ENCODE peak calls at places on chromosome 11, in six cellular contexts. One of them, this sample, is unnamed.

GRCh38 chr11:67032830-67033555 is 10.1 kb downstream of the SYT12 start:
- DNase-seq in activated CD4-positive, alpha-beta T cell treated with anti-CD3 and anti-CD28 coated beads, Interleukin-2, amount 50 U/mL, for 24 hours: no peak
- DNase-seq in GOT3: peak
- DNase-seq in stomach: no peak
- DNase-seq in activated T-helper 1 cell treated with anti-CD3 and anti-CD28 coated beads, Interleukin-12 subunit alpha, Interleukin-12 subunit beta, Interleukin-2, Interleukin-4 antibody, amounts not matched to agents 30 ng/mL and 10 ng/mL and 1 ng/mL, durations not matched to agents 14 hours and 24 hours and 36 hours: no peak
- DNase-seq in HFF-Myc: no peak
- DNase-seq in this sample: no peak

GRCh38 chr11:108793138-108793537 is 128.3 kb downstream of the DDX10 start:
- DNase-seq in activated CD4-positive, alpha-beta T cell treated with anti-CD3 and anti-CD28 coated beads, Interleukin-2, amount 50 U/mL, for 24 hours: no peak
- DNase-seq in GOT3: no peak
- DNase-seq in stomach: no peak
- DNase-seq in activated T-helper 1 cell treated with anti-CD3 and anti-CD28 coated beads, Interleukin-12 subunit alpha, Interleukin-12 subunit beta, Interleukin-2, Interleukin-4 antibody, amounts not matched to agents 30 ng/mL and 10 ng/mL and 1 ng/mL, durations not matched to agents 14 hours and 24 hours and 36 hours: no peak
- DNase-seq in HFF-Myc: no peak
- DNase-seq in this sample: no peak

GRCh38 chr11:112968988-112969714 is 7.9 kb downstream of the NCAM1 start:
- DNase-seq in activated CD4-positive, alpha-beta T cell treated with anti-CD3 and anti-CD28 coated beads, Interleukin-2, amount 50 U/mL, for 24 hours: no peak
- DNase-seq in GOT3: no peak
- DNase-seq in stomach: no peak
- DNase-seq in activated T-helper 1 cell treated with anti-CD3 and anti-CD28 coated beads, Interleukin-12 subunit alpha, Interleukin-12 subunit beta, Interleukin-2, Interleukin-4 antibody, amounts not matched to agents 30 ng/mL and 10 ng/mL and 1 ng/mL, durations not matched to agents 14 hours and 24 hours and 36 hours: no peak
- DNase-seq in HFF-Myc: no peak
- DNase-seq in this sample: no peak

GRCh38 chr11:64219354-64219684 is 6.7 kb downstream of the TRPT1 start:
- DNase-seq in activated CD4-positive, alpha-beta T cell treated with anti-CD3 and anti-CD28 coated beads, Interleukin-2, amount 50 U/mL, for 24 hours: no peak
- DNase-seq in GOT3: no peak
- DNase-seq in stomach: no peak
- DNase-seq in activated T-helper 1 cell treated with anti-CD3 and anti-CD28 coated beads, Interleukin-12 subunit alpha, Interleukin-12 subunit beta, Interleukin-2, Interleukin-4 antibody, amounts not matched to agents 30 ng/mL and 10 ng/mL and 1 ng/mL, durations not matched to agents 14 hours and 24 hours and 36 hours: no peak
- DNase-seq in HFF-Myc: no peak
- DNase-seq in this sample: no peak

GRCh38 chr11:89498845-89499448 is 7.8 kb upstream of the NOX4 start:
- DNase-seq in activated CD4-positive, alpha-beta T cell treated with anti-CD3 and anti-CD28 coated beads, Interleukin-2, amount 50 U/mL, for 24 hours: no peak
- DNase-seq in GOT3: no peak
- DNase-seq in stomach: no peak
- DNase-seq in activated T-helper 1 cell treated with anti-CD3 and anti-CD28 coated beads, Interleukin-12 subunit alpha, Interleukin-12 subunit beta, Interleukin-2, Interleukin-4 antibody, amounts not matched to agents 30 ng/mL and 10 ng/mL and 1 ng/mL, durations not matched to agents 14 hours and 24 hours and 36 hours: no peak
- DNase-seq in HFF-Myc: no peak
- DNase-seq in this sample: no peak

GRCh38 chr11:131430466-131431176 is 60.2 kb downstream of the NTM start:
- DNase-seq in activated CD4-positive, alpha-beta T cell treated with anti-CD3 and anti-CD28 coated beads, Interleukin-2, amount 50 U/mL, for 24 hours: no peak
- DNase-seq in GOT3: no peak
- DNase-seq in stomach: no peak
- DNase-seq in activated T-helper 1 cell treated with anti-CD3 and anti-CD28 coated beads, Interleukin-12 subunit alpha, Interleukin-12 subunit beta, Interleukin-2, Interleukin-4 antibody, amounts not matched to agents 30 ng/mL and 10 ng/mL and 1 ng/mL, durations not matched to agents 14 hours and 24 hours and 36 hours: no peak
- DNase-seq in HFF-Myc: no peak
- DNase-seq in this sample: no peak

GRCh38 chr11:65858354-65859133 is 564 bp upstream of the CFL1 start:
- DNase-seq in activated CD4-positive, alpha-beta T cell treated with anti-CD3 and anti-CD28 coated beads, Interleukin-2, amount 50 U/mL, for 24 hours: no peak
- DNase-seq in GOT3: no peak
- DNase-seq in stomach: no peak
- DNase-seq in activated T-helper 1 cell treated with anti-CD3 and anti-CD28 coated beads, Interleukin-12 subunit alpha, Interleukin-12 subunit beta, Interleukin-2, Interleukin-4 antibody, amounts not matched to agents 30 ng/mL and 10 ng/mL and 1 ng/mL, durations not matched to agents 14 hours and 24 hours and 36 hours: no peak
- DNase-seq in HFF-Myc: no peak
- DNase-seq in this sample: no peak

GRCh38 chr11:1260023-1260501 is 37.2 kb downstream of the MUC5B start:
- DNase-seq in activated CD4-positive, alpha-beta T cell treated with anti-CD3 and anti-CD28 coated beads, Interleukin-2, amount 50 U/mL, for 24 hours: peak
- DNase-seq in GOT3: no peak
- DNase-seq in stomach: peak
- DNase-seq in activated T-helper 1 cell treated with anti-CD3 and anti-CD28 coated beads, Interleukin-12 subunit alpha, Interleukin-12 subunit beta, Interleukin-2, Interleukin-4 antibody, amounts not matched to agents 30 ng/mL and 10 ng/mL and 1 ng/mL, durations not matched to agents 14 hours and 24 hours and 36 hours: peak
- DNase-seq in HFF-Myc: no peak
- DNase-seq in this sample: no peak

GRCh38 chr11:70281114-70281729 is 10.7 kb downstream of the PPFIA1 start:
- DNase-seq in activated CD4-positive, alpha-beta T cell treated with anti-CD3 and anti-CD28 coated beads, Interleukin-2, amount 50 U/mL, for 24 hours: no peak
- DNase-seq in GOT3: no peak
- DNase-seq in stomach: no peak
- DNase-seq in activated T-helper 1 cell treated with anti-CD3 and anti-CD28 coated beads, Interleukin-12 subunit alpha, Interleukin-12 subunit beta, Interleukin-2, Interleukin-4 antibody, amounts not matched to agents 30 ng/mL and 10 ng/mL and 1 ng/mL, durations not matched to agents 14 hours and 24 hours and 36 hours: no peak
- DNase-seq in HFF-Myc: no peak
- DNase-seq in this sample: no peak

GRCh38 chr11:43392713-43393112 is 34.0 kb downstream of the TTC17 start:
- DNase-seq in activated CD4-positive, alpha-beta T cell treated with anti-CD3 and anti-CD28 coated beads, Interleukin-2, amount 50 U/mL, for 24 hours: no peak
- DNase-seq in GOT3: no peak
- DNase-seq in stomach: no peak
- DNase-seq in activated T-helper 1 cell treated with anti-CD3 and anti-CD28 coated beads, Interleukin-12 subunit alpha, Interleukin-12 subunit beta, Interleukin-2, Interleukin-4 antibody, amounts not matched to agents 30 ng/mL and 10 ng/mL and 1 ng/mL, durations not matched to agents 14 hours and 24 hours and 36 hours: peak
- DNase-seq in HFF-Myc: no peak
- DNase-seq in this sample: no peak

GRCh38 chr11:17985517-17985916 is 27.3 kb downstream of the SERGEF start:
- DNase-seq in activated CD4-positive, alpha-beta T cell treated with anti-CD3 and anti-CD28 coated beads, Interleukin-2, amount 50 U/mL, for 24 hours: no peak
- DNase-seq in GOT3: no peak
- DNase-seq in stomach: peak
- DNase-seq in activated T-helper 1 cell treated with anti-CD3 and anti-CD28 coated beads, Interleukin-12 subunit alpha, Interleukin-12 subunit beta, Interleukin-2, Interleukin-4 antibody, amounts not matched to agents 30 ng/mL and 10 ng/mL and 1 ng/mL, durations not matched to agents 14 hours and 24 hours and 36 hours: no peak
- DNase-seq in HFF-Myc: no peak
- DNase-seq in this sample: no peak

GRCh38 chr11:69447786-69448185 is 33.7 kb upstream of the LINC01488 start:
- DNase-seq in activated CD4-positive, alpha-beta T cell treated with anti-CD3 and anti-CD28 coated beads, Interleukin-2, amount 50 U/mL, for 24 hours: no peak
- DNase-seq in GOT3: no peak
- DNase-seq in stomach: peak
- DNase-seq in activated T-helper 1 cell treated with anti-CD3 and anti-CD28 coated beads, Interleukin-12 subunit alpha, Interleukin-12 subunit beta, Interleukin-2, Interleukin-4 antibody, amounts not matched to agents 30 ng/mL and 10 ng/mL and 1 ng/mL, durations not matched to agents 14 hours and 24 hours and 36 hours: no peak
- DNase-seq in HFF-Myc: no peak
- DNase-seq in this sample: no peak

GRCh38 chr11:49221112-49221511 is 12.7 kb upstream of the FOLH1 start:
- DNase-seq in activated CD4-positive, alpha-beta T cell treated with anti-CD3 and anti-CD28 coated beads, Interleukin-2, amount 50 U/mL, for 24 hours: no peak
- DNase-seq in GOT3: no peak
- DNase-seq in stomach: no peak
- DNase-seq in activated T-helper 1 cell treated with anti-CD3 and anti-CD28 coated beads, Interleukin-12 subunit alpha, Interleukin-12 subunit beta, Interleukin-2, Interleukin-4 antibody, amounts not matched to agents 30 ng/mL and 10 ng/mL and 1 ng/mL, durations not matched to agents 14 hours and 24 hours and 36 hours: no peak
- DNase-seq in HFF-Myc: no peak
- DNase-seq in this sample: no peak

GRCh38 chr11:67410369-67410831 is 5.1 kb upstream of the CARNS1 start:
- DNase-seq in activated CD4-positive, alpha-beta T cell treated with anti-CD3 and anti-CD28 coated beads, Interleukin-2, amount 50 U/mL, for 24 hours: no peak
- DNase-seq in GOT3: no peak
- DNase-seq in stomach: no peak
- DNase-seq in activated T-helper 1 cell treated with anti-CD3 and anti-CD28 coated beads, Interleukin-12 subunit alpha, Interleukin-12 subunit beta, Interleukin-2, Interleukin-4 antibody, amounts not matched to agents 30 ng/mL and 10 ng/mL and 1 ng/mL, durations not matched to agents 14 hours and 24 hours and 36 hours: no peak
- DNase-seq in HFF-Myc: no peak
- DNase-seq in this sample: no peak

GRCh38 chr11:96763244-96763643 is 373.4 kb downstream of the JRKL start:
- DNase-seq in activated CD4-positive, alpha-beta T cell treated with anti-CD3 and anti-CD28 coated beads, Interleukin-2, amount 50 U/mL, for 24 hours: no peak
- DNase-seq in GOT3: no peak
- DNase-seq in stomach: no peak
- DNase-seq in activated T-helper 1 cell treated with anti-CD3 and anti-CD28 coated beads, Interleukin-12 subunit alpha, Interleukin-12 subunit beta, Interleukin-2, Interleukin-4 antibody, amounts not matched to agents 30 ng/mL and 10 ng/mL and 1 ng/mL, durations not matched to agents 14 hours and 24 hours and 36 hours: no peak
- DNase-seq in HFF-Myc: no peak
- DNase-seq in this sample: no peak

GRCh38 chr11:128324531-128325141 is 262.7 kb downstream of the ETS1 start:
- DNase-seq in activated CD4-positive, alpha-beta T cell treated with anti-CD3 and anti-CD28 coated beads, Interleukin-2, amount 50 U/mL, for 24 hours: peak
- DNase-seq in GOT3: no peak
- DNase-seq in stomach: no peak
- DNase-seq in activated T-helper 1 cell treated with anti-CD3 and anti-CD28 coated beads, Interleukin-12 subunit alpha, Interleukin-12 subunit beta, Interleukin-2, Interleukin-4 antibody, amounts not matched to agents 30 ng/mL and 10 ng/mL and 1 ng/mL, durations not matched to agents 14 hours and 24 hours and 36 hours: peak
- DNase-seq in HFF-Myc: no peak
- DNase-seq in this sample: no peak

GRCh38 chr11:75471134-75471943 is 38.3 kb upstream of the KLHL35 start:
- DNase-seq in activated CD4-positive, alpha-beta T cell treated with anti-CD3 and anti-CD28 coated beads, Interleukin-2, amount 50 U/mL, for 24 hours: no peak
- DNase-seq in GOT3: no peak
- DNase-seq in stomach: no peak
- DNase-seq in activated T-helper 1 cell treated with anti-CD3 and anti-CD28 coated beads, Interleukin-12 subunit alpha, Interleukin-12 subunit beta, Interleukin-2, Interleukin-4 antibody, amounts not matched to agents 30 ng/mL and 10 ng/mL and 1 ng/mL, durations not matched to agents 14 hours and 24 hours and 36 hours: no peak
- DNase-seq in HFF-Myc: no peak
- DNase-seq in this sample: no peak

GRCh38 chr11:27064086-27064485 is 23.5 kb downstream of the BBOX1 start:
- DNase-seq in activated CD4-positive, alpha-beta T cell treated with anti-CD3 and anti-CD28 coated beads, Interleukin-2, amount 50 U/mL, for 24 hours: no peak
- DNase-seq in GOT3: no peak
- DNase-seq in stomach: no peak
- DNase-seq in activated T-helper 1 cell treated with anti-CD3 and anti-CD28 coated beads, Interleukin-12 subunit alpha, Interleukin-12 subunit beta, Interleukin-2, Interleukin-4 antibody, amounts not matched to agents 30 ng/mL and 10 ng/mL and 1 ng/mL, durations not matched to agents 14 hours and 24 hours and 36 hours: no peak
- DNase-seq in HFF-Myc: no peak
- DNase-seq in this sample: no peak

GRCh38 chr11:122344281-122344680 is 228.3 kb upstream of the BLID start:
- DNase-seq in activated CD4-positive, alpha-beta T cell treated with anti-CD3 and anti-CD28 coated beads, Interleukin-2, amount 50 U/mL, for 24 hours: no peak
- DNase-seq in GOT3: no peak
- DNase-seq in stomach: no peak
- DNase-seq in activated T-helper 1 cell treated with anti-CD3 and anti-CD28 coated beads, Interleukin-12 subunit alpha, Interleukin-12 subunit beta, Interleukin-2, Interleukin-4 antibody, amounts not matched to agents 30 ng/mL and 10 ng/mL and 1 ng/mL, durations not matched to agents 14 hours and 24 hours and 36 hours: no peak
- DNase-seq in HFF-Myc: peak
- DNase-seq in this sample: no peak

This sample was measured in lung.